ENCODE peak calls at places on chromosomes 13 and 19, in ten cellular contexts. One of them, this sample, is unnamed.

GRCh38 chr19:33868821-33869412 is 72.2 kb downstream of the KCTD15 start:
- DNase-seq in T-helper 1 cell: no peak
- DNase-seq in occipital lobe: peak
- DNase-seq in upper lobe of right lung: no peak
- DNase-seq in ELR: peak
- DNase-seq in astrocyte of the spinal cord: peak
- DNase-seq in T-helper 22 cell: no peak
- DNase-seq in hepatic stellate cell: peak
- DNase-seq in HCT116: no peak
- DNase-seq in substantia nigra: no peak
- DNase-seq in this sample: no peak

GRCh38 chr19:28881616-28882015 is 331.3 kb downstream of the UQCRFS1 start:
- DNase-seq in hepatic stellate cell: no peak
- DNase-seq in T-helper 1 cell: no peak
- DNase-seq in astrocyte of the spinal cord: no peak
- DNase-seq in substantia nigra: no peak
- DNase-seq in upper lobe of right lung: no peak
- DNase-seq in ELR: no peak
- DNase-seq in T-helper 22 cell: no peak
- DNase-seq in occipital lobe: no peak
- DNase-seq in HCT116: no peak
- DNase-seq in this sample: no peak

GRCh38 chr19:13013649-13014048 is 18.4 kb downstream of the NFIX start:
- DNase-seq in HCT116: no peak
- DNase-seq in occipital lobe: no peak
- DNase-seq in upper lobe of right lung: no peak
- DNase-seq in astrocyte of the spinal cord: no peak
- DNase-seq in hepatic stellate cell: no peak
- DNase-seq in T-helper 1 cell: no peak
- DNase-seq in T-helper 22 cell: no peak
- DNase-seq in substantia nigra: no peak
- DNase-seq in ELR: no peak
- DNase-seq in this sample: no peak

GRCh38 chr13:92843549-92843948 is 383.1 kb upstream of the GPC6 start:
- DNase-seq in astrocyte of the spinal cord: peak
- DNase-seq in substantia nigra: no peak
- DNase-seq in occipital lobe: no peak
- DNase-seq in T-helper 1 cell: no peak
- DNase-seq in hepatic stellate cell: no peak
- DNase-seq in T-helper 22 cell: no peak
- DNase-seq in ELR: peak
- DNase-seq in upper lobe of right lung: no peak
- DNase-seq in HCT116: no peak
- DNase-seq in this sample: no peak

GRCh38 chr13:50686547-50686946 is 156.9 kb downstream of the DLEU7 start:
- DNase-seq in upper lobe of right lung: no peak
- DNase-seq in T-helper 1 cell: no peak
- DNase-seq in occipital lobe: no peak
- DNase-seq in T-helper 22 cell: no peak
- DNase-seq in ELR: no peak
- DNase-seq in hepatic stellate cell: no peak
- DNase-seq in HCT116: no peak
- DNase-seq in substantia nigra: no peak
- DNase-seq in astrocyte of the spinal cord: no peak
- DNase-seq in this sample: no peak

GRCh38 chr13:48975101-48975925 is at the start of gene FNDC3A:
- DNase-seq in astrocyte of the spinal cord: peak
- DNase-seq in upper lobe of right lung: peak
- DNase-seq in HCT116: peak
- DNase-seq in occipital lobe: no peak
- DNase-seq in T-helper 22 cell: peak
- DNase-seq in substantia nigra: peak
- DNase-seq in hepatic stellate cell: peak
- DNase-seq in ELR: peak
- DNase-seq in T-helper 1 cell: peak
- DNase-seq in this sample: no peak

GRCh38 chr19:3098515-3099346 is 4.6 kb downstream of the GNA11 start:
- DNase-seq in HCT116: no peak
- DNase-seq in hepatic stellate cell: peak
- DNase-seq in substantia nigra: no peak
- DNase-seq in occipital lobe: no peak
- DNase-seq in astrocyte of the spinal cord: peak
- DNase-seq in ELR: no peak
- DNase-seq in T-helper 22 cell: no peak
- DNase-seq in T-helper 1 cell: peak
- DNase-seq in upper lobe of right lung: peak
- DNase-seq in this sample: peak

GRCh38 chr13:37656247-37656940 is 57.8 kb upstream of the POSTN start:
- DNase-seq in HCT116: no peak
- DNase-seq in substantia nigra: no peak
- DNase-seq in upper lobe of right lung: no peak
- DNase-seq in astrocyte of the spinal cord: peak
- DNase-seq in T-helper 1 cell: no peak
- DNase-seq in T-helper 22 cell: no peak
- DNase-seq in occipital lobe: no peak
- DNase-seq in ELR: peak
- DNase-seq in hepatic stellate cell: peak
- DNase-seq in this sample: no peak

GRCh38 chr13:45167611-45168554 is 33.0 kb downstream of the KCTD4 start:
- DNase-seq in substantia nigra: no peak
- DNase-seq in hepatic stellate cell: no peak
- DNase-seq in upper lobe of right lung: peak
- DNase-seq in astrocyte of the spinal cord: no peak
- DNase-seq in HCT116: peak
- DNase-seq in ELR: peak
- DNase-seq in occipital lobe: no peak
- DNase-seq in T-helper 1 cell: no peak
- DNase-seq in T-helper 22 cell: no peak
- DNase-seq in this sample: no peak

GRCh38 chr13:30847697-30848307 is 58.3 kb upstream of the MEDAG start:
- DNase-seq in occipital lobe: no peak
- DNase-seq in T-helper 22 cell: no peak
- DNase-seq in T-helper 1 cell: peak
- DNase-seq in upper lobe of right lung: no peak
- DNase-seq in hepatic stellate cell: peak
- DNase-seq in substantia nigra: no peak
- DNase-seq in ELR: peak
- DNase-seq in HCT116: no peak
- DNase-seq in astrocyte of the spinal cord: peak
- DNase-seq in this sample: no peak

GRCh38 chr13:79141082-79141481 is 265.0 kb downstream of the RBM26 start:
- DNase-seq in ELR: no peak
- DNase-seq in substantia nigra: no peak
- DNase-seq in T-helper 22 cell: no peak
- DNase-seq in HCT116: no peak
- DNase-seq in occipital lobe: no peak
- DNase-seq in upper lobe of right lung: no peak
- DNase-seq in T-helper 1 cell: no peak
- DNase-seq in astrocyte of the spinal cord: no peak
- DNase-seq in hepatic stellate cell: no peak
- DNase-seq in this sample: no peak

GRCh38 chr19:17341386-17341785 is 4.0 kb downstream of the GTPBP3 start:
- DNase-seq in substantia nigra: no peak
- DNase-seq in hepatic stellate cell: no peak
- DNase-seq in ELR: no peak
- DNase-seq in occipital lobe: no peak
- DNase-seq in HCT116: no peak
- DNase-seq in upper lobe of right lung: no peak
- DNase-seq in T-helper 22 cell: no peak
- DNase-seq in T-helper 1 cell: no peak
- DNase-seq in astrocyte of the spinal cord: no peak
- DNase-seq in this sample: no peak

GRCh38 chr19:13207237-13208130 is 57.3 kb downstream of the IER2 start:
- DNase-seq in HCT116: no peak
- DNase-seq in upper lobe of right lung: peak
- DNase-seq in T-helper 1 cell: no peak
- DNase-seq in hepatic stellate cell: no peak
- DNase-seq in astrocyte of the spinal cord: no peak
- DNase-seq in substantia nigra: no peak
- DNase-seq in T-helper 22 cell: no peak
- DNase-seq in occipital lobe: no peak
- DNase-seq in ELR: no peak
- DNase-seq in this sample: no peak

GRCh38 chr13:33494596-33495214 is 209.2 kb upstream of the STARD13 start:
- DNase-seq in ELR: peak
- DNase-seq in hepatic stellate cell: peak
- DNase-seq in T-helper 1 cell: peak
- DNase-seq in HCT116: peak
- DNase-seq in occipital lobe: no peak
- DNase-seq in T-helper 22 cell: no peak
- DNase-seq in astrocyte of the spinal cord: peak
- DNase-seq in upper lobe of right lung: no peak
- DNase-seq in substantia nigra: no peak
- DNase-seq in this sample: no peak

GRCh38 chr19:51948979-51949378 is 21.7 kb downstream of the ZNF613 start:
- DNase-seq in hepatic stellate cell: peak
- DNase-seq in T-helper 22 cell: no peak
- DNase-seq in astrocyte of the spinal cord: peak
- DNase-seq in occipital lobe: peak
- DNase-seq in substantia nigra: no peak
- DNase-seq in HCT116: no peak
- DNase-seq in T-helper 1 cell: no peak
- DNase-seq in ELR: peak
- DNase-seq in upper lobe of right lung: no peak
- DNase-seq in this sample: peak

GRCh38 chr13:36297600-36298338 is at the start of gene CCDC169:
- DNase-seq in T-helper 1 cell: peak
- DNase-seq in HCT116: no peak
- DNase-seq in T-helper 22 cell: peak
- DNase-seq in astrocyte of the spinal cord: peak
- DNase-seq in upper lobe of right lung: peak
- DNase-seq in substantia nigra: peak
- DNase-seq in occipital lobe: peak
- DNase-seq in ELR: peak
- DNase-seq in hepatic stellate cell: peak
- DNase-seq in this sample: peak

GRCh38 chr19:38233740-38234251 is 9.8 kb upstream of the DPF1 start:
- DNase-seq in HCT116: peak
- DNase-seq in astrocyte of the spinal cord: peak
- DNase-seq in substantia nigra: peak
- DNase-seq in hepatic stellate cell: peak
- DNase-seq in T-helper 1 cell: peak
- DNase-seq in upper lobe of right lung: peak
- DNase-seq in ELR: peak
- DNase-seq in occipital lobe: peak
- DNase-seq in T-helper 22 cell: peak
- DNase-seq in this sample: peak

GRCh38 chr13:52348983-52349780 is 56.8 kb downstream of the THSD1 start:
- DNase-seq in T-helper 22 cell: no peak
- DNase-seq in substantia nigra: no peak
- DNase-seq in upper lobe of right lung: no peak
- DNase-seq in occipital lobe: no peak
- DNase-seq in T-helper 1 cell: peak
- DNase-seq in HCT116: peak
- DNase-seq in astrocyte of the spinal cord: peak
- DNase-seq in ELR: peak
- DNase-seq in hepatic stellate cell: peak
- DNase-seq in this sample: no peak

GRCh38 chr19:43148233-43148632 is 38.1 kb downstream of the PSG5 start:
- DNase-seq in HCT116: no peak
- DNase-seq in astrocyte of the spinal cord: peak
- DNase-seq in occipital lobe: no peak
- DNase-seq in ELR: peak
- DNase-seq in T-helper 22 cell: no peak
- DNase-seq in substantia nigra: no peak
- DNase-seq in upper lobe of right lung: no peak
- DNase-seq in hepatic stellate cell: peak
- DNase-seq in T-helper 1 cell: no peak
- DNase-seq in this sample: no peak

GRCh38 chr19:8147579-8147978 is 1.8 kb downstream of the FBN3 start:
- DNase-seq in T-helper 22 cell: no peak
- DNase-seq in occipital lobe: no peak
- DNase-seq in hepatic stellate cell: no peak
- DNase-seq in astrocyte of the spinal cord: no peak
- DNase-seq in upper lobe of right lung: peak
- DNase-seq in T-helper 1 cell: no peak
- DNase-seq in ELR: no peak
- DNase-seq in substantia nigra: no peak
- DNase-seq in HCT116: no peak
- DNase-seq in this sample: no peak

GRCh38 chr13:39935155-39935554 is 279.7 kb downstream of the COG6 start:
- DNase-seq in T-helper 1 cell: no peak
- DNase-seq in ELR: no peak
- DNase-seq in astrocyte of the spinal cord: no peak
- DNase-seq in hepatic stellate cell: no peak
- DNase-seq in upper lobe of right lung: no peak
- DNase-seq in T-helper 22 cell: no peak
- DNase-seq in HCT116: no peak
- DNase-seq in substantia nigra: no peak
- DNase-seq in occipital lobe: no peak
- DNase-seq in this sample: no peak

GRCh38 chr19:42066075-42066754 is 3.8 kb downstream of the GRIK5 start:
- DNase-seq in ELR: peak
- DNase-seq in T-helper 22 cell: no peak
- DNase-seq in upper lobe of right lung: no peak
- DNase-seq in hepatic stellate cell: no peak
- DNase-seq in HCT116: no peak
- DNase-seq in substantia nigra: no peak
- DNase-seq in T-helper 1 cell: peak
- DNase-seq in occipital lobe: peak
- DNase-seq in astrocyte of the spinal cord: no peak
- DNase-seq in this sample: no peak

GRCh38 chr13:85709721-85710120 is 89.5 kb downstream of the SLITRK6 start:
- DNase-seq in ELR: no peak
- DNase-seq in HCT116: no peak
- DNase-seq in T-helper 22 cell: no peak
- DNase-seq in occipital lobe: no peak
- DNase-seq in T-helper 1 cell: no peak
- DNase-seq in hepatic stellate cell: no peak
- DNase-seq in upper lobe of right lung: no peak
- DNase-seq in astrocyte of the spinal cord: no peak
- DNase-seq in substantia nigra: no peak
- DNase-seq in this sample: no peak

GRCh38 chr19:35455616-35456201 is 7.7 kb downstream of the FFAR2 start:
- DNase-seq in upper lobe of right lung: no peak
- DNase-seq in astrocyte of the spinal cord: no peak
- DNase-seq in substantia nigra: no peak
- DNase-seq in T-helper 22 cell: no peak
- DNase-seq in ELR: no peak
- DNase-seq in HCT116: no peak
- DNase-seq in occipital lobe: no peak
- DNase-seq in hepatic stellate cell: no peak
- DNase-seq in T-helper 1 cell: no peak
- DNase-seq in this sample: no peak

GRCh38 chr19:33301011-33301899 is 1.1 kb downstream of the CEBPA start:
- DNase-seq in T-helper 1 cell: no peak
- DNase-seq in upper lobe of right lung: no peak
- DNase-seq in occipital lobe: no peak
- DNase-seq in T-helper 22 cell: no peak
- DNase-seq in substantia nigra: no peak
- DNase-seq in hepatic stellate cell: no peak
- DNase-seq in ELR: no peak
- DNase-seq in astrocyte of the spinal cord: no peak
- DNase-seq in HCT116: no peak
- DNase-seq in this sample: peak

This sample was measured in cardiac septum.